ENCODE peak calls at places on chromosomes 11 and 22, in eight cellular contexts. One of them, this sample, is unnamed.

GRCh38 chr11:113351490-113351889 is 36.1 kb upstream of the ANKK1 start:
- DNase-seq in Peyer's patch: no peak
- DNase-seq in stimulated activated CD8-positive, alpha-beta memory T cell treated with anti-CD3 and anti-CD28 coated beads, Interleukin-12 subunit alpha, Interleukin-12 subunit beta, amount 100 ng/mL, for 4 hours: no peak
- DNase-seq in AG09309: no peak
- DNase-seq in GM03348: no peak
- DNase-seq in head of caudate nucleus: no peak
- DNase-seq in IMR-90: no peak
- DNase-seq in NAMALWA: no peak
- DNase-seq in this sample: no peak

GRCh38 chr22:25928038-25928437 is 186.1 kb downstream of the MYO18B start:
- DNase-seq in Peyer's patch: no peak
- DNase-seq in stimulated activated CD8-positive, alpha-beta memory T cell treated with anti-CD3 and anti-CD28 coated beads, Interleukin-12 subunit alpha, Interleukin-12 subunit beta, amount 100 ng/mL, for 4 hours: no peak
- DNase-seq in AG09309: no peak
- DNase-seq in GM03348: no peak
- DNase-seq in head of caudate nucleus: no peak
- DNase-seq in IMR-90: no peak
- DNase-seq in NAMALWA: no peak
- DNase-seq in this sample: no peak

GRCh38 chr11:86388198-86388597 is 13.5 kb downstream of the CCDC81 start:
- DNase-seq in Peyer's patch: no peak
- DNase-seq in stimulated activated CD8-positive, alpha-beta memory T cell treated with anti-CD3 and anti-CD28 coated beads, Interleukin-12 subunit alpha, Interleukin-12 subunit beta, amount 100 ng/mL, for 4 hours: no peak
- DNase-seq in AG09309: no peak
- DNase-seq in GM03348: no peak
- DNase-seq in head of caudate nucleus: no peak
- DNase-seq in IMR-90: no peak
- DNase-seq in NAMALWA: no peak
- DNase-seq in this sample: no peak

GRCh38 chr11:120907971-120908370 is 115.9 kb upstream of the TBCEL start:
- DNase-seq in Peyer's patch: no peak
- DNase-seq in stimulated activated CD8-positive, alpha-beta memory T cell treated with anti-CD3 and anti-CD28 coated beads, Interleukin-12 subunit alpha, Interleukin-12 subunit beta, amount 100 ng/mL, for 4 hours: no peak
- DNase-seq in AG09309: no peak
- DNase-seq in GM03348: no peak
- DNase-seq in head of caudate nucleus: no peak
- DNase-seq in IMR-90: no peak
- DNase-seq in NAMALWA: no peak
- DNase-seq in this sample: no peak

GRCh38 chr11:122628691-122629555 is 26.6 kb upstream of the UBASH3B start:
- DNase-seq in Peyer's patch: peak
- DNase-seq in stimulated activated CD8-positive, alpha-beta memory T cell treated with anti-CD3 and anti-CD28 coated beads, Interleukin-12 subunit alpha, Interleukin-12 subunit beta, amount 100 ng/mL, for 4 hours: peak
- DNase-seq in AG09309: no peak
- DNase-seq in GM03348: peak
- DNase-seq in head of caudate nucleus: peak
- DNase-seq in IMR-90: peak
- DNase-seq in NAMALWA: peak
- DNase-seq in this sample: peak

GRCh38 chr11:76752321-76753175 is 30.6 kb upstream of the TSKU start:
- DNase-seq in Peyer's patch: peak
- DNase-seq in stimulated activated CD8-positive, alpha-beta memory T cell treated with anti-CD3 and anti-CD28 coated beads, Interleukin-12 subunit alpha, Interleukin-12 subunit beta, amount 100 ng/mL, for 4 hours: no peak
- DNase-seq in AG09309: peak
- DNase-seq in GM03348: peak
- DNase-seq in head of caudate nucleus: no peak
- DNase-seq in IMR-90: peak
- DNase-seq in NAMALWA: no peak
- DNase-seq in this sample: no peak

GRCh38 chr11:3057069-3057963 is at the start of gene CARS1:
- DNase-seq in Peyer's patch: peak
- DNase-seq in stimulated activated CD8-positive, alpha-beta memory T cell treated with anti-CD3 and anti-CD28 coated beads, Interleukin-12 subunit alpha, Interleukin-12 subunit beta, amount 100 ng/mL, for 4 hours: peak
- DNase-seq in AG09309: peak
- DNase-seq in GM03348: peak
- DNase-seq in head of caudate nucleus: peak
- DNase-seq in IMR-90: peak
- DNase-seq in NAMALWA: peak
- DNase-seq in this sample: peak

GRCh38 chr11:8234910-8235309 is 28.8 kb downstream of the LMO1 start:
- DNase-seq in Peyer's patch: no peak
- DNase-seq in stimulated activated CD8-positive, alpha-beta memory T cell treated with anti-CD3 and anti-CD28 coated beads, Interleukin-12 subunit alpha, Interleukin-12 subunit beta, amount 100 ng/mL, for 4 hours: no peak
- DNase-seq in AG09309: no peak
- DNase-seq in GM03348: no peak
- DNase-seq in head of caudate nucleus: no peak
- DNase-seq in IMR-90: no peak
- DNase-seq in NAMALWA: no peak
- DNase-seq in this sample: no peak

GRCh38 chr11:38095268-38095667 is 1497.2 kb upstream of the RAG2 start:
- DNase-seq in Peyer's patch: no peak
- DNase-seq in stimulated activated CD8-positive, alpha-beta memory T cell treated with anti-CD3 and anti-CD28 coated beads, Interleukin-12 subunit alpha, Interleukin-12 subunit beta, amount 100 ng/mL, for 4 hours: no peak
- DNase-seq in AG09309: no peak
- DNase-seq in GM03348: no peak
- DNase-seq in head of caudate nucleus: no peak
- DNase-seq in IMR-90: no peak
- DNase-seq in NAMALWA: no peak
- DNase-seq in this sample: no peak

GRCh38 chr11:75538150-75538942 is 12.6 kb upstream of the GDPD5 start:
- DNase-seq in Peyer's patch: no peak
- DNase-seq in stimulated activated CD8-positive, alpha-beta memory T cell treated with anti-CD3 and anti-CD28 coated beads, Interleukin-12 subunit alpha, Interleukin-12 subunit beta, amount 100 ng/mL, for 4 hours: no peak
- DNase-seq in AG09309: no peak
- DNase-seq in GM03348: no peak
- DNase-seq in head of caudate nucleus: no peak
- DNase-seq in IMR-90: no peak
- DNase-seq in NAMALWA: no peak
- DNase-seq in this sample: no peak

GRCh38 chr22:18984564-18984963 is 48.5 kb upstream of the PRODH start:
- DNase-seq in Peyer's patch: peak
- DNase-seq in stimulated activated CD8-positive, alpha-beta memory T cell treated with anti-CD3 and anti-CD28 coated beads, Interleukin-12 subunit alpha, Interleukin-12 subunit beta, amount 100 ng/mL, for 4 hours: no peak
- DNase-seq in AG09309: no peak
- DNase-seq in GM03348: no peak
- DNase-seq in head of caudate nucleus: no peak
- DNase-seq in IMR-90: no peak
- DNase-seq in NAMALWA: no peak
- DNase-seq in this sample: no peak

GRCh38 chr11:69306821-69307220 is 12.9 kb downstream of the MYEOV start:
- DNase-seq in Peyer's patch: no peak
- DNase-seq in stimulated activated CD8-positive, alpha-beta memory T cell treated with anti-CD3 and anti-CD28 coated beads, Interleukin-12 subunit alpha, Interleukin-12 subunit beta, amount 100 ng/mL, for 4 hours: no peak
- DNase-seq in AG09309: no peak
- DNase-seq in GM03348: no peak
- DNase-seq in head of caudate nucleus: no peak
- DNase-seq in IMR-90: no peak
- DNase-seq in NAMALWA: no peak
- DNase-seq in this sample: no peak

GRCh38 chr11:70029115-70029830 is 48.8 kb upstream of the ANO1 start:
- DNase-seq in Peyer's patch: no peak
- DNase-seq in stimulated activated CD8-positive, alpha-beta memory T cell treated with anti-CD3 and anti-CD28 coated beads, Interleukin-12 subunit alpha, Interleukin-12 subunit beta, amount 100 ng/mL, for 4 hours: no peak
- DNase-seq in AG09309: no peak
- DNase-seq in GM03348: no peak
- DNase-seq in head of caudate nucleus: no peak
- DNase-seq in IMR-90: no peak
- DNase-seq in NAMALWA: no peak
- DNase-seq in this sample: no peak

GRCh38 chr11:17812286-17813187 is 78.0 kb downstream of the KCNC1 start:
- DNase-seq in Peyer's patch: no peak
- DNase-seq in stimulated activated CD8-positive, alpha-beta memory T cell treated with anti-CD3 and anti-CD28 coated beads, Interleukin-12 subunit alpha, Interleukin-12 subunit beta, amount 100 ng/mL, for 4 hours: no peak
- DNase-seq in AG09309: no peak
- DNase-seq in GM03348: no peak
- DNase-seq in head of caudate nucleus: peak
- DNase-seq in IMR-90: no peak
- DNase-seq in NAMALWA: no peak
- DNase-seq in this sample: no peak

GRCh38 chr11:114167355-114168085 is 108.0 kb downstream of the ZBTB16 start:
- DNase-seq in Peyer's patch: no peak
- DNase-seq in stimulated activated CD8-positive, alpha-beta memory T cell treated with anti-CD3 and anti-CD28 coated beads, Interleukin-12 subunit alpha, Interleukin-12 subunit beta, amount 100 ng/mL, for 4 hours: no peak
- DNase-seq in AG09309: no peak
- DNase-seq in GM03348: no peak
- DNase-seq in head of caudate nucleus: no peak
- DNase-seq in IMR-90: no peak
- DNase-seq in NAMALWA: no peak
- DNase-seq in this sample: no peak

GRCh38 chr11:36628765-36629199 is 30.7 kb upstream of the RAG2 start:
- DNase-seq in Peyer's patch: no peak
- DNase-seq in stimulated activated CD8-positive, alpha-beta memory T cell treated with anti-CD3 and anti-CD28 coated beads, Interleukin-12 subunit alpha, Interleukin-12 subunit beta, amount 100 ng/mL, for 4 hours: no peak
- DNase-seq in AG09309: no peak
- DNase-seq in GM03348: no peak
- DNase-seq in head of caudate nucleus: no peak
- DNase-seq in IMR-90: no peak
- DNase-seq in NAMALWA: no peak
- DNase-seq in this sample: no peak

GRCh38 chr11:77072851-77073327 is 6.1 kb downstream of the CAPN5 start:
- DNase-seq in Peyer's patch: no peak
- DNase-seq in stimulated activated CD8-positive, alpha-beta memory T cell treated with anti-CD3 and anti-CD28 coated beads, Interleukin-12 subunit alpha, Interleukin-12 subunit beta, amount 100 ng/mL, for 4 hours: no peak
- DNase-seq in AG09309: no peak
- DNase-seq in GM03348: no peak
- DNase-seq in head of caudate nucleus: no peak
- DNase-seq in IMR-90: no peak
- DNase-seq in NAMALWA: no peak
- DNase-seq in this sample: no peak

GRCh38 chr11:66653123-66653522 is 14.6 kb downstream of the RBM4 start:
- DNase-seq in Peyer's patch: no peak
- DNase-seq in stimulated activated CD8-positive, alpha-beta memory T cell treated with anti-CD3 and anti-CD28 coated beads, Interleukin-12 subunit alpha, Interleukin-12 subunit beta, amount 100 ng/mL, for 4 hours: no peak
- DNase-seq in AG09309: no peak
- DNase-seq in GM03348: no peak
- DNase-seq in head of caudate nucleus: peak
- DNase-seq in IMR-90: peak
- DNase-seq in NAMALWA: no peak
- DNase-seq in this sample: no peak

GRCh38 chr11:36774603-36775002 is 176.6 kb upstream of the RAG2 start:
- DNase-seq in Peyer's patch: no peak
- DNase-seq in stimulated activated CD8-positive, alpha-beta memory T cell treated with anti-CD3 and anti-CD28 coated beads, Interleukin-12 subunit alpha, Interleukin-12 subunit beta, amount 100 ng/mL, for 4 hours: no peak
- DNase-seq in AG09309: peak
- DNase-seq in GM03348: peak
- DNase-seq in head of caudate nucleus: no peak
- DNase-seq in IMR-90: peak
- DNase-seq in NAMALWA: no peak
- DNase-seq in this sample: no peak

GRCh38 chr22:25853902-25854301 is 111.9 kb downstream of the MYO18B start:
- DNase-seq in Peyer's patch: no peak
- DNase-seq in stimulated activated CD8-positive, alpha-beta memory T cell treated with anti-CD3 and anti-CD28 coated beads, Interleukin-12 subunit alpha, Interleukin-12 subunit beta, amount 100 ng/mL, for 4 hours: no peak
- DNase-seq in AG09309: no peak
- DNase-seq in GM03348: no peak
- DNase-seq in head of caudate nucleus: no peak
- DNase-seq in IMR-90: no peak
- DNase-seq in NAMALWA: peak
- DNase-seq in this sample: peak

GRCh38 chr11:66288138-66288865 is 641 bp downstream of the YIF1A start:
- DNase-seq in Peyer's patch: peak
- DNase-seq in stimulated activated CD8-positive, alpha-beta memory T cell treated with anti-CD3 and anti-CD28 coated beads, Interleukin-12 subunit alpha, Interleukin-12 subunit beta, amount 100 ng/mL, for 4 hours: no peak
- DNase-seq in AG09309: no peak
- DNase-seq in GM03348: peak
- DNase-seq in head of caudate nucleus: no peak
- DNase-seq in IMR-90: no peak
- DNase-seq in NAMALWA: peak
- DNase-seq in this sample: peak

GRCh38 chr11:70547386-70547785 is 149.1 kb downstream of the CTTN start:
- DNase-seq in Peyer's patch: no peak
- DNase-seq in stimulated activated CD8-positive, alpha-beta memory T cell treated with anti-CD3 and anti-CD28 coated beads, Interleukin-12 subunit alpha, Interleukin-12 subunit beta, amount 100 ng/mL, for 4 hours: no peak
- DNase-seq in AG09309: no peak
- DNase-seq in GM03348: no peak
- DNase-seq in head of caudate nucleus: no peak
- DNase-seq in IMR-90: no peak
- DNase-seq in NAMALWA: no peak
- DNase-seq in this sample: no peak

GRCh38 chr11:103624708-103625623 is 411.5 kb upstream of the DDI1 start:
- DNase-seq in Peyer's patch: no peak
- DNase-seq in stimulated activated CD8-positive, alpha-beta memory T cell treated with anti-CD3 and anti-CD28 coated beads, Interleukin-12 subunit alpha, Interleukin-12 subunit beta, amount 100 ng/mL, for 4 hours: no peak
- DNase-seq in AG09309: peak
- DNase-seq in GM03348: peak
- DNase-seq in head of caudate nucleus: no peak
- DNase-seq in IMR-90: peak
- DNase-seq in NAMALWA: no peak
- DNase-seq in this sample: no peak

GRCh38 chr22:44159811-44160210 is 20.9 kb upstream of the PARVG start:
- DNase-seq in Peyer's patch: peak
- DNase-seq in stimulated activated CD8-positive, alpha-beta memory T cell treated with anti-CD3 and anti-CD28 coated beads, Interleukin-12 subunit alpha, Interleukin-12 subunit beta, amount 100 ng/mL, for 4 hours: no peak
- DNase-seq in AG09309: no peak
- DNase-seq in GM03348: no peak
- DNase-seq in head of caudate nucleus: no peak
- DNase-seq in IMR-90: no peak
- DNase-seq in NAMALWA: no peak
- DNase-seq in this sample: no peak

GRCh38 chr22:29517215-29517908 is 36.2 kb downstream of the THOC5 start:
- DNase-seq in Peyer's patch: no peak
- DNase-seq in stimulated activated CD8-positive, alpha-beta memory T cell treated with anti-CD3 and anti-CD28 coated beads, Interleukin-12 subunit alpha, Interleukin-12 subunit beta, amount 100 ng/mL, for 4 hours: no peak
- DNase-seq in AG09309: no peak
- DNase-seq in GM03348: no peak
- DNase-seq in head of caudate nucleus: peak
- DNase-seq in IMR-90: no peak
- DNase-seq in NAMALWA: no peak
- DNase-seq in this sample: no peak

GRCh38 chr11:9820260-9820659 is 156.4 kb downstream of the SWAP70 start:
- DNase-seq in Peyer's patch: no peak
- DNase-seq in stimulated activated CD8-positive, alpha-beta memory T cell treated with anti-CD3 and anti-CD28 coated beads, Interleukin-12 subunit alpha, Interleukin-12 subunit beta, amount 100 ng/mL, for 4 hours: no peak
- DNase-seq in AG09309: no peak
- DNase-seq in GM03348: no peak
- DNase-seq in head of caudate nucleus: no peak
- DNase-seq in IMR-90: no peak
- DNase-seq in NAMALWA: no peak
- DNase-seq in this sample: no peak

GRCh38 chr11:23988381-23989006 is 508.4 kb upstream of the LUZP2 start:
- DNase-seq in Peyer's patch: no peak
- DNase-seq in stimulated activated CD8-positive, alpha-beta memory T cell treated with anti-CD3 and anti-CD28 coated beads, Interleukin-12 subunit alpha, Interleukin-12 subunit beta, amount 100 ng/mL, for 4 hours: no peak
- DNase-seq in AG09309: no peak
- DNase-seq in GM03348: no peak
- DNase-seq in head of caudate nucleus: no peak
- DNase-seq in IMR-90: peak
- DNase-seq in NAMALWA: no peak
- DNase-seq in this sample: no peak

GRCh38 chr11:62081378-62082291 is 42.2 kb upstream of the INCENP start:
- DNase-seq in Peyer's patch: peak
- DNase-seq in stimulated activated CD8-positive, alpha-beta memory T cell treated with anti-CD3 and anti-CD28 coated beads, Interleukin-12 subunit alpha, Interleukin-12 subunit beta, amount 100 ng/mL, for 4 hours: peak
- DNase-seq in AG09309: peak
- DNase-seq in GM03348: peak
- DNase-seq in head of caudate nucleus: peak
- DNase-seq in IMR-90: peak
- DNase-seq in NAMALWA: peak
- DNase-seq in this sample: peak

GRCh38 chr22:49683032-49683431 is 144.6 kb downstream of the BRD1 start:
- DNase-seq in Peyer's patch: no peak
- DNase-seq in stimulated activated CD8-positive, alpha-beta memory T cell treated with anti-CD3 and anti-CD28 coated beads, Interleukin-12 subunit alpha, Interleukin-12 subunit beta, amount 100 ng/mL, for 4 hours: no peak
- DNase-seq in AG09309: no peak
- DNase-seq in GM03348: no peak
- DNase-seq in head of caudate nucleus: no peak
- DNase-seq in IMR-90: no peak
- DNase-seq in NAMALWA: no peak
- DNase-seq in this sample: no peak

GRCh38 chr11:3204141-3205015 is 14.2 kb downstream of the MRGPRG start:
- DNase-seq in Peyer's patch: peak
- DNase-seq in stimulated activated CD8-positive, alpha-beta memory T cell treated with anti-CD3 and anti-CD28 coated beads, Interleukin-12 subunit alpha, Interleukin-12 subunit beta, amount 100 ng/mL, for 4 hours: no peak
- DNase-seq in AG09309: no peak
- DNase-seq in GM03348: no peak
- DNase-seq in head of caudate nucleus: no peak
- DNase-seq in IMR-90: no peak
- DNase-seq in NAMALWA: no peak
- DNase-seq in this sample: no peak

GRCh38 chr22:50268655-50269113 is 1.5 kb downstream of the MAPK11 start:
- DNase-seq in Peyer's patch: no peak
- DNase-seq in stimulated activated CD8-positive, alpha-beta memory T cell treated with anti-CD3 and anti-CD28 coated beads, Interleukin-12 subunit alpha, Interleukin-12 subunit beta, amount 100 ng/mL, for 4 hours: no peak
- DNase-seq in AG09309: no peak
- DNase-seq in GM03348: no peak
- DNase-seq in head of caudate nucleus: peak
- DNase-seq in IMR-90: no peak
- DNase-seq in NAMALWA: no peak
- DNase-seq in this sample: no peak

GRCh38 chr11:27248430-27249207 is 114.4 kb downstream of the CCDC34 start:
- DNase-seq in Peyer's patch: no peak
- DNase-seq in stimulated activated CD8-positive, alpha-beta memory T cell treated with anti-CD3 and anti-CD28 coated beads, Interleukin-12 subunit alpha, Interleukin-12 subunit beta, amount 100 ng/mL, for 4 hours: no peak
- DNase-seq in AG09309: no peak
- DNase-seq in GM03348: no peak
- DNase-seq in head of caudate nucleus: no peak
- DNase-seq in IMR-90: no peak
- DNase-seq in NAMALWA: no peak
- DNase-seq in this sample: no peak

GRCh38 chr11:120205596-120206161 is 5.2 kb upstream of the OAF start:
- DNase-seq in Peyer's patch: no peak
- DNase-seq in stimulated activated CD8-positive, alpha-beta memory T cell treated with anti-CD3 and anti-CD28 coated beads, Interleukin-12 subunit alpha, Interleukin-12 subunit beta, amount 100 ng/mL, for 4 hours: no peak
- DNase-seq in AG09309: no peak
- DNase-seq in GM03348: peak
- DNase-seq in head of caudate nucleus: no peak
- DNase-seq in IMR-90: peak
- DNase-seq in NAMALWA: no peak
- DNase-seq in this sample: no peak

GRCh38 chr11:125170406-125171031 is 6.0 kb downstream of the PKNOX2 start:
- DNase-seq in Peyer's patch: no peak
- DNase-seq in stimulated activated CD8-positive, alpha-beta memory T cell treated with anti-CD3 and anti-CD28 coated beads, Interleukin-12 subunit alpha, Interleukin-12 subunit beta, amount 100 ng/mL, for 4 hours: no peak
- DNase-seq in AG09309: no peak
- DNase-seq in GM03348: no peak
- DNase-seq in head of caudate nucleus: no peak
- DNase-seq in IMR-90: peak
- DNase-seq in NAMALWA: no peak
- DNase-seq in this sample: no peak

This sample was measured in OCI-LY7.